ENCODE peak calls at places on chromosomes 4 and X, in four cellular contexts. S is T-helper 17 cell, J is NCI-H446 treated with DMSO at 0.1 percent for 48 hours, G is HT-29. F is an unnamed sample.

GRCh38 chr4:103197765-103198110 is 405 bp downstream of the CENPE start:
- DNase-seq in S (no peak), J (no peak), G (no peak), F (no peak)

GRCh38 chrX:103234869-103235268 is 20.0 kb downstream of the BEX4 start:
- DNase-seq in S (no peak), J (no peak), G (no peak), F (no peak)

GRCh38 chr4:182847543-182847942 is 69.6 kb downstream of the DCTD start:
- DNase-seq in S (no peak), J (no peak), G (no peak), F (no peak)

GRCh38 chr4:129862461-129862860 is 766.5 kb downstream of the C4orf33 start:
- DNase-seq in S (no peak), J (no peak), G (no peak), F (no peak)

GRCh38 chr4:1036976-1037810 is 25.8 kb downstream of the FGFRL1 start:
- DNase-seq in S (no peak), J (no peak), G (no peak), F (no peak)

GRCh38 chr4:182699825-182700224 is 217.4 kb downstream of the DCTD start:
- DNase-seq in S (no peak), J (no peak), G (no peak), F (no peak)

GRCh38 chr4:608236-608635 is 17.1 kb upstream of the PDE6B start:
- DNase-seq in S (no peak), J (no peak), G (no peak), F (no peak)

GRCh38 chr4:60378010-60378409 is 822.1 kb upstream of the ADGRL3 start:
- DNase-seq in S (no peak), J (no peak), G (no peak), F (peak)

GRCh38 chrX:65644621-65645287 is 22.7 kb upstream of the MSN start:
- DNase-seq in S (no peak), J (peak), G (peak), F (peak)

GRCh38 chrX:41137589-41137988 is 52.3 kb downstream of the USP9X start:
- DNase-seq in S (no peak), J (no peak), G (no peak), F (peak)

GRCh38 chrX:137233478-137233877 is 199.7 kb upstream of the GPR101 start:
- DNase-seq in S (no peak), J (no peak), G (no peak), F (no peak)

GRCh38 chr4:145278341-145279121 is 98.1 kb upstream of the OTUD4 start:
- DNase-seq in S (no peak), J (no peak), G (no peak), F (peak)